ENCODE peak calls at places on chromosomes 4 and X, in four cellular contexts. F is brain microvascular endothelial cell, R is cardiac fibroblast, V is cardiac muscle cell. G is an unnamed sample.

GRCh38 chrX:103376118-103376978 is at the start of gene BEX3:
- DNase-seq in F (no peak), R (peak; percentile 47), V (peak; percentile 86), G (no peak)

GRCh38 chrX:37302569-37302968 is 46.6 kb upstream of the PRRG1 start:
- DNase-seq in F (peak; percentile 11), R (peak; percentile 49), V (peak; percentile 26), G (no peak)

GRCh38 chr4:37561196-37561802 is 124.9 kb downstream of the RELL1 start:
- DNase-seq in F (no peak), R (no peak), V (no peak), G (no peak)

GRCh38 chr4:67725132-67725531 is 24.2 kb upstream of the UBA6 start:
- DNase-seq in F (no peak), R (peak; percentile 48), V (no peak), G (no peak)

GRCh38 chr4:108943371-108943770 is 180.5 kb upstream of the ETNPPL start:
- DNase-seq in F (no peak), R (no peak), V (peak; percentile 13), G (no peak)

GRCh38 chr4:73867783-73868182 is 1.4 kb upstream of the CXCL1 start:
- DNase-seq in F (no peak), R (peak; percentile 54), V (no peak), G (no peak)

GRCh38 chr4:39406763-39407583 is at the start of gene KLB:
- DNase-seq in F (no peak), R (peak; percentile 27), V (peak; percentile 2), G (no peak)

GRCh38 chr4:7903686-7904085 is 36.0 kb downstream of the AFAP1 start:
- DNase-seq in F (no peak), R (peak; percentile 38), V (no peak), G (no peak)

GRCh38 chr4:95129708-95130343 is 372.1 kb downstream of the BMPR1B start:
- DNase-seq in F (peak; percentile 99), R (peak; percentile 100), V (no peak), G (peak; percentile 96)

GRCh38 chr4:95124906-95125504 is 367.2 kb downstream of the BMPR1B start:
- DNase-seq in F (peak; percentile 61), R (peak; percentile 87), V (peak; percentile 72), G (peak; percentile 39)

DNA sequence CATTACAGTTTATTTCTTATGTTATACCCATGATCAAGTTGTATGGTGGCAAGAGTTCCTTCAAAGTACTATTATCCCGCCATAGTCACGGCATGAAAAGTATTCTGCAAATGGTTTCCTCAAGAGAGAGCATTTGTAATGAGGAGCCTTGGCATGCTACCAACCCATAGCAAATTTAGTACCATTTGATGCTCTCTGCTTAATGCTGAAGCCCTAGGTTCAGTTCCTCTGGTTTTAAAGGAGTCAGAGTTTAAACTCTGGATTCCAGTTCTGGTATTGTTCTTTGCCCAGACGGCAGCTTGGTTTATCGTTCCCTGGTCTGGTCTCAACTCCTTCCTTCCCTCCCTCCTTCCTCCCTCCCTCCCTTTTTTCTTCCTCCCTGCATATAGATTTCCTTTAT is 371.3 kb downstream of the BMPR1B start:
- DNase-seq in F (no peak), R (peak; percentile 62), V (no peak), G (no peak)
- H3K4me3 ChIP-seq in F (no peak overlapping the region), R (no peak overlapping the region), V (no peak overlapping the region), G (no peak overlapping the region)

GRCh38 chrX:14029425-14030247 is at the start of gene GEMIN8:
- DNase-seq in F (peak; percentile 82), R (peak; percentile 91), V (peak; percentile 87), G (peak; percentile 67)
- TF ChIP-seq CTCF in F (no peak), R (no peak), V (no peak), G (no peak)

GRCh38 chr4:56937262-56937661 is 29.6 kb downstream of the REST start:
- DNase-seq in F (peak; percentile 84), R (peak; percentile 91), V (no peak), G (peak; percentile 61)
- H3K4me3 ChIP-seq in F (no peak overlapping the region), R (no peak overlapping the region), V (no peak overlapping the region), G (no peak overlapping the region)

GRCh38 chr4:110970642-110971041 is 347.8 kb upstream of the PITX2 start:
- DNase-seq in F (peak; percentile 40), R (peak; percentile 49), V (peak; percentile 69), G (peak; percentile 4)
- TF ChIP-seq CTCF in F (peak; percentile 75), R (peak; percentile 58), V (peak; percentile 59), G (peak; percentile 65)

GRCh38 chrX:65195621-65196020 is 219.4 kb upstream of the ZC4H2 start:
- DNase-seq in F (no peak), R (no peak), V (no peak), G (no peak)
- H3K4me3 ChIP-seq in F (no peak overlapping the region), R (no peak overlapping the region), V (no peak overlapping the region), G (no peak overlapping the region)

GRCh38 chrX:46796574-46797191 is 37.8 kb upstream of the SLC9A7 start:
- DNase-seq in F (peak; percentile 71), R (peak; percentile 77), V (peak; percentile 73), G (no peak)
- TF ChIP-seq CTCF in F (peak; percentile 76), R (peak; percentile 82), V (peak; percentile 72), G (peak; percentile 74)

GRCh38 chrX:40437348-40437747 is 143.4 kb upstream of the ATP6AP2 start:
- DNase-seq in F (no peak), R (no peak), V (no peak), G (no peak)

GRCh38 chrX:40434947-40435346 is 145.8 kb upstream of the ATP6AP2 start:
- DNase-seq in F (no peak), R (peak; percentile 26), V (peak; percentile 30), G (no peak)

GRCh38 chrX:40433160-40433559 is 147.6 kb upstream of the ATP6AP2 start:
- DNase-seq in F (no peak), R (no peak), V (no peak), G (no peak)

GRCh38 chrX:40439625-40440532 is 140.9 kb upstream of the ATP6AP2 start:
- DNase-seq in F (no peak), R (no peak), V (no peak), G (no peak)

DNA sequence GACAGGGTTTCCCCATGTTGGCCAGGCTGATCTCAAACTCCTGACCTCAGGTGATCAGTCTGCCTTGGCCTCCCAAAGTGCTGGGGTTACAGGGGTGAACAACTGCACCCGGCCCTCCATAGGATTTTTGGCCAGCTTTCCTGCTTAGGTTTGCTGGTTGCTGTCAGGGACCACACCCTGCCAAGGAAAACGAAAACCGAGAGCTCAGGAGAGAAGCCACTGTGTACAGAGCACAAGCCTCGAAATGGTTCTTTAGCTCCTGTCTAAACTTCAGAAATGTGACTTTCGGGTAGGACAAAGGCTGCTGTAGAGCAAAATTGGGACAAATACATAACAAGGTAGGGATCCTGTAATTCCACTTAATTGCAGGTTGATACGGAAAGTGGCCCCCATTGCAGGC is 146.3 kb upstream of the ATP6AP2 start:
- DNase-seq in F (no peak), R (no peak), V (no peak), G (no peak)
- H3K4me3 ChIP-seq in F (no peak overlapping the region), R (no peak overlapping the region), V (no peak overlapping the region), G (no peak overlapping the region)

G was measured in AG04450.